ENCODE peak calls at places on chromosomes 5 and 9, in ten cellular contexts. V is GM23338, S is neuronal stem cell, Y is IMR-90, T is lung, P is prostate gland, H is psoas muscle, U is bronchial epithelial cell, C is left ventricle myocardium inferior, L is H7. X is an unnamed sample.

GRCh38 chr5:59174248-59174844 is 591.5 kb downstream of the RAB3C start:
- DNase-seq in Y (peak; percentile 87), S (peak; percentile 23), C (no peak), P (peak; percentile 22), H (no peak), L (peak; percentile 1), V (peak; percentile 75), T (peak; percentile 30), U (peak; percentile 71), X (peak; percentile 63)

GRCh38 chr9:35645736-35646582 is 4.8 kb downstream of the SIT1 start:
- DNase-seq in L (peak; percentile 90), T (no peak), V (peak; percentile 91), P (peak; percentile 54), C (no peak), Y (no peak), H (no peak), U (peak; percentile 71), S (no peak), X (no peak)

GRCh38 chr9:134272302-134273023 is 53.8 kb upstream of the RXRA start:
- DNase-seq in P (no peak), U (no peak), C (no peak), S (no peak), L (peak; percentile 81), H (no peak), T (no peak), Y (no peak), V (no peak), X (no peak)

GRCh38 chr5:61603211-61603908 is 271.3 kb downstream of the ZSWIM6 start:
- DNase-seq in Y (no peak), C (peak; percentile 41), L (peak; percentile 46), P (peak; percentile 76), V (peak; percentile 22), H (no peak), S (no peak), T (no peak), U (no peak), X (no peak)

GRCh38 chr9:16121593-16121992 is 568.8 kb downstream of the CCDC171 start:
- DNase-seq in V (no peak), S (no peak), C (no peak), U (peak; percentile 52), H (no peak), L (no peak), P (no peak), T (no peak), Y (peak; percentile 56), X (no peak)

GRCh38 chr5:32068561-32068960 is 105.6 kb downstream of the GOLPH3 start:
- DNase-seq in V (no peak), Y (no peak), C (no peak), U (no peak), P (no peak), T (no peak), H (no peak), S (no peak), L (no peak), X (no peak)

GRCh38 chr9:33467526-33467925 is 6.2 kb downstream of the NOL6 start:
- DNase-seq in S (no peak), P (no peak), T (no peak), V (no peak), Y (no peak), H (peak; percentile 28), U (no peak), C (no peak), L (peak; percentile 29), X (no peak)

GRCh38 chr5:80238778-80239679 is 16.8 kb downstream of the SERINC5 start:
- DNase-seq in P (no peak), H (peak; percentile 83), T (peak; percentile 47), L (no peak), C (peak; percentile 72), S (no peak), V (no peak), Y (peak; percentile 61), U (no peak), X (no peak)

DNA sequence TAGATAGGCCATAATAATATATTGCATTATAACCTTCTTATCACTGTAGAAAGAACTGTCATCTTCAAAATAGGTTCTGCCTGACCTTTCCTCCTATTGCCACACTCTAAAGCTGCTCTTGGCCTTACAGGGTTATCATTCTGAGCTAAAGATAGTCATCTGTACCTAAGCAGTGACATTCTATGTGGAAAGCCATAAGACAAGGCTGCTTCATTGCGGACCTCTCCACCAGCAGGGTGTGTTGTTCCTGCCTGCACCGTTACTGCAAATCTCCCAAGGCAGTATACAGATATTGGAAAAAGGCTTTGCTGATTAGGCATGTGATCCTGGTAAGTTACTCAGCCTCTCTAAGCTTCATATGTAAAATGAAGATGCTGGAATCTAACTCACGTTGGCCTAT is 8.1 kb downstream of the ZNF622 start:
- DNase-seq in C (no peak), L (no peak), P (no peak), S (no peak), Y (no peak), U (no peak), T (no peak), V (no peak), H (no peak), X (no peak)
- H3K36me3 ChIP-seq in C (peaks cover 71% of the 10 kb centered on the region), L (peaks cover 12% of the 10 kb centered on the region), P (peaks cover under 1% of the 10 kb centered on the region), S (peaks cover 16% of the 10 kb centered on the region), Y (peaks cover 28% of the 10 kb centered on the region), U (peaks cover 10% of the 10 kb centered on the region), T (peaks cover 32% of the 10 kb centered on the region), V (peaks cover 14% of the 10 kb centered on the region), H (peaks cover 9% of the 10 kb centered on the region), X (peaks cover 1% of the 10 kb centered on the region)

GRCh38 chr5:150670961-150671337 is 9.9 kb downstream of the MYOZ3 start:
- DNase-seq in S (no peak), U (no peak), L (peak; percentile 46), Y (no peak), C (no peak), T (no peak), V (no peak), H (no peak), P (no peak), X (no peak)

GRCh38 chr5:150670275-150670960 is 9.4 kb downstream of the MYOZ3 start:
- DNase-seq in H (no peak), T (no peak), U (no peak), Y (no peak), C (no peak), L (peak; percentile 69), S (no peak), P (no peak), V (peak; percentile 42), X (no peak)

GRCh38 chr5:150672237-150672883 is 11.3 kb downstream of the MYOZ3 start:
- DNase-seq in T (no peak), S (no peak), C (peak; percentile 44), L (peak; percentile 90), Y (no peak), U (peak; percentile 91), V (peak; percentile 90), H (peak; percentile 69), P (peak; percentile 22), X (no peak)

GRCh38 chr5:150672884-150673275 is 11.8 kb downstream of the MYOZ3 start:
- DNase-seq in C (no peak), Y (no peak), T (no peak), V (no peak), H (no peak), S (no peak), U (no peak), L (no peak), P (no peak), X (no peak)

DNA sequence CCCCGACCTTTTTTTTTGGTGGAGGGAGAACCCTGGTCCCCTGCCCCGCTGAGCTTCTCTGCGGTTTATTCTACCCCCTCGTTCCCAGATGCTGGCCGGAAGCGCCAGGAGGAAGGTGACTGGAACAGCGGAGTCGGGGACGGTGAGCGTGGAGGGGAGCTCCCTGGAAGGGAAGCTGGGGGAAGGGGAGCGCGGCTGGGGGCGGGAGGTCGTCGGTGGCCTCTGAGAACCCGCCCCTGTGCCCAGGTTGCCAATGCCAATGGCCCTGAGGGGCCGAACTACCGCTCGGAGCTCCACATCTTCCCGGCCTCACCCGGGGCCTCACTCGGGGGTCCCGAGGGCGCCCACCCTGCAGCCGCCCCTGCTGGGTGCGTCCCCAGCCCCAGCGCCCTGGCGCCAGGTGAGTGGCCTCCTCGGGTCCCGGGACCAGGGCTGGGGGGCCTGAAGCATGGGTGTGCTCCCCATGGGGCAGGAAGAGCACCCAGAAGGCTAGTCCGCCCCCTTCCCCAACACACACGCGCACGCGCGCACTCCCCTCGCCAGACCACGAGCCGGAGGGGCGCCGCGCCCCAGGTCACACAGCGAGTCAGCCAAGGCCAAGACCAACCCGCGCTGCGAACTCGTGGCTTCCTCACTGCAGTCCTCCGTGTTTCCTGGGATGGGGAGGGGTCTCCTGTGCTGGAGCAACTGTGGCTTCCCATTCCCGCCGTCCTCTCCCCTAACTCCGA is 10.6 kb downstream of the MYOZ3 start:
- DNase-seq in S (no peak), Y (no peak), T (no peak), V (peak; percentile 85), C (no peak), P (no peak), H (peak; percentile 61), U (no peak), L (peak; percentile 88), X (no peak)
- H3K4me3 ChIP-seq in S (peak overlapping the region; percentile 61), Y (peak overlapping the region; percentile 49), T (no peak overlapping the region), V (peak overlapping the region; percentile 77), C (peak overlapping the region; percentile 75), P (peak overlapping the region; percentile 23), H (peak overlapping the region; percentile 67), U (peak overlapping the region; percentile 26), L (peak overlapping the region; percentile 97), X (peak overlapping the region; percentile 52)

DNA sequence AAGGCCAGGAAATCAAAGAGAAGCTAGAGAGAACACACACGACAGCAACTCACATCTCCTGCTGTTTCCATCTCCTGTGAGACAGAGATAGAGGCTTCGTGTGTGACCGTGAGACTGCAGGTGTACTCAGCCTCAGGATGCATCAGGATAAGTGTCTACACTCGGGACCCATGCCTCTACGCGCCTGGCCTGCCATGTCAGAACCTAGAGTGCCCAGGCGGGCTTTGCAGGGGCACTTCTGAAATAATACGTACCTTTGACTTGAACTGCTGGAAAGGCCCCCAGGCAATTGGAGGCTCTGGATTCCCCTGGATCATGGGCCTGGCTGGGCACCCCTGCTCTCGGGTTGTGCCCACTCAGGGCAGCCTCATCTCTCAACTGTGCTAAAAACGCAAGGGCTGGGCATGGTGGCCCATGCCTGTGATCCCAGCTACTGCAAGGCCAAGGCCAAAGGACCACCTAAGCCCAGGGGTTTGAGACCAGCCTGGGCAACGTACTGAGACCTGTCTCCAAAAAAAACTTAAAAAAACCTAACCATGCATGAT is 13.0 kb downstream of the CLPTM1L start:
- DNase-seq in V (no peak), H (peak; percentile 40), U (no peak), T (no peak), Y (no peak), S (no peak), L (no peak), P (no peak), C (no peak), X (no peak)
- H3K36me3 ChIP-seq in V (peaks cover 23% of the 10 kb centered on the region), H (peaks cover 14% of the 10 kb centered on the region), U (peaks cover 25% of the 10 kb centered on the region), T (peaks cover 26% of the 10 kb centered on the region), Y (peaks cover 62% of the 10 kb centered on the region), S (peaks cover 44% of the 10 kb centered on the region), L (peaks cover 20% of the 10 kb centered on the region), P (no peaks in the 10 kb centered on the region), C (peaks cover 70% of the 10 kb centered on the region), X (peaks cover 1% of the 10 kb centered on the region)

GRCh38 chr5:134114886-134115805 is 665 bp downstream of the TCF7 start:
- DNase-seq in V (peak; percentile 91), T (peak; percentile 35), L (peak; percentile 97), Y (no peak), C (no peak), U (no peak), P (no peak), H (no peak), S (no peak), X (no peak)

GRCh38 chr5:134118212-134118611 is 3.7 kb downstream of the TCF7 start:
- DNase-seq in S (no peak), Y (no peak), U (no peak), V (no peak), T (no peak), L (no peak), P (no peak), C (no peak), H (no peak), X (no peak)

GRCh38 chr5:134115806-134116175 is 1.3 kb downstream of the TCF7 start:
- DNase-seq in H (no peak), L (no peak), Y (no peak), U (no peak), C (no peak), T (no peak), V (no peak), P (no peak), S (no peak), X (no peak)

GRCh38 chr5:134116789-134117761 is 2.6 kb downstream of the TCF7 start:
- DNase-seq in V (no peak), C (no peak), H (no peak), U (no peak), P (no peak), S (no peak), T (no peak), L (no peak), Y (no peak), X (no peak)

GRCh38 chr5:134116291-134116690 is 1.8 kb downstream of the TCF7 start:
- DNase-seq in C (no peak), P (no peak), Y (no peak), L (no peak), S (no peak), T (no peak), H (no peak), V (no peak), U (no peak), X (no peak)
- H3K4me3 ChIP-seq in C (no peak overlapping the region), P (no peak overlapping the region), Y (no peak overlapping the region), L (no peak overlapping the region), S (no peak overlapping the region), T (no peak overlapping the region), H (no peak overlapping the region), V (no peak overlapping the region), U (no peak overlapping the region), X (no peak overlapping the region)

X was measured in kidney epithelial cell.